ENCODE peak calls at places on chromosomes 13 and 19, in nine cellular contexts. One of them, this sample, is unnamed.

GRCh38 chr19:8017808-8018207 is 12.4 kb upstream of the ELAVL1 start:
- DNase-seq in cardiac muscle cell: no peak
- DNase-seq in memory B cell: peak
- DNase-seq in Calu3: no peak
- DNase-seq in fibroblast of mammary gland: no peak
- DNase-seq in uterus: no peak
- DNase-seq in WTC11: no peak
- DNase-seq in stimulated activated CD4-positive, alpha-beta T cell treated with anti-CD3 and anti-CD28 coated beads, Interleukin-4, amount 100 ng/mL, for 48 hours: no peak
- DNase-seq in left ventricle myocardium inferior: no peak
- DNase-seq in this sample: no peak

GRCh38 chr13:73934215-73934623 is 200.0 kb downstream of the KLF12 start:
- DNase-seq in stimulated activated CD4-positive, alpha-beta T cell treated with anti-CD3 and anti-CD28 coated beads, Interleukin-4, amount 100 ng/mL, for 48 hours: no peak
- DNase-seq in left ventricle myocardium inferior: no peak
- DNase-seq in fibroblast of mammary gland: no peak
- DNase-seq in uterus: no peak
- DNase-seq in cardiac muscle cell: no peak
- DNase-seq in memory B cell: no peak
- DNase-seq in WTC11: no peak
- DNase-seq in Calu3: no peak
- DNase-seq in this sample: no peak

GRCh38 chr13:80273717-80274116 is 67.2 kb downstream of the SPRY2 start:
- DNase-seq in memory B cell: no peak
- DNase-seq in cardiac muscle cell: no peak
- DNase-seq in left ventricle myocardium inferior: no peak
- DNase-seq in WTC11: no peak
- DNase-seq in Calu3: no peak
- DNase-seq in fibroblast of mammary gland: no peak
- DNase-seq in stimulated activated CD4-positive, alpha-beta T cell treated with anti-CD3 and anti-CD28 coated beads, Interleukin-4, amount 100 ng/mL, for 48 hours: no peak
- DNase-seq in uterus: no peak
- DNase-seq in this sample: no peak

GRCh38 chr19:50485284-50485955 is 8.8 kb upstream of the GARIN5A start:
- DNase-seq in WTC11: no peak
- DNase-seq in stimulated activated CD4-positive, alpha-beta T cell treated with anti-CD3 and anti-CD28 coated beads, Interleukin-4, amount 100 ng/mL, for 48 hours: no peak
- DNase-seq in Calu3: no peak
- DNase-seq in left ventricle myocardium inferior: no peak
- DNase-seq in cardiac muscle cell: no peak
- DNase-seq in fibroblast of mammary gland: no peak
- DNase-seq in uterus: no peak
- DNase-seq in memory B cell: no peak
- DNase-seq in this sample: no peak

GRCh38 chr19:11096210-11096841 is 7.1 kb downstream of the LDLR start:
- DNase-seq in fibroblast of mammary gland: peak
- DNase-seq in uterus: peak
- DNase-seq in memory B cell: no peak
- DNase-seq in left ventricle myocardium inferior: peak
- DNase-seq in WTC11: no peak
- DNase-seq in stimulated activated CD4-positive, alpha-beta T cell treated with anti-CD3 and anti-CD28 coated beads, Interleukin-4, amount 100 ng/mL, for 48 hours: no peak
- DNase-seq in Calu3: no peak
- DNase-seq in cardiac muscle cell: peak
- DNase-seq in this sample: peak

GRCh38 chr19:23314505-23315241 is 64.5 kb upstream of the ZNF724 start:
- DNase-seq in uterus: no peak
- DNase-seq in left ventricle myocardium inferior: no peak
- DNase-seq in WTC11: no peak
- DNase-seq in memory B cell: no peak
- DNase-seq in stimulated activated CD4-positive, alpha-beta T cell treated with anti-CD3 and anti-CD28 coated beads, Interleukin-4, amount 100 ng/mL, for 48 hours: no peak
- DNase-seq in cardiac muscle cell: no peak
- DNase-seq in Calu3: no peak
- DNase-seq in fibroblast of mammary gland: no peak
- DNase-seq in this sample: no peak

GRCh38 chr19:32458500-32459123 is 53.0 kb downstream of the DPY19L3 start:
- DNase-seq in cardiac muscle cell: peak
- DNase-seq in fibroblast of mammary gland: no peak
- DNase-seq in Calu3: no peak
- DNase-seq in uterus: no peak
- DNase-seq in memory B cell: no peak
- DNase-seq in stimulated activated CD4-positive, alpha-beta T cell treated with anti-CD3 and anti-CD28 coated beads, Interleukin-4, amount 100 ng/mL, for 48 hours: no peak
- DNase-seq in left ventricle myocardium inferior: no peak
- DNase-seq in WTC11: no peak
- DNase-seq in this sample: no peak

GRCh38 chr19:17680235-17680722 is 7.9 kb downstream of the UNC13A start:
- DNase-seq in WTC11: peak
- DNase-seq in fibroblast of mammary gland: peak
- DNase-seq in Calu3: peak
- DNase-seq in cardiac muscle cell: peak
- DNase-seq in left ventricle myocardium inferior: peak
- DNase-seq in stimulated activated CD4-positive, alpha-beta T cell treated with anti-CD3 and anti-CD28 coated beads, Interleukin-4, amount 100 ng/mL, for 48 hours: peak
- DNase-seq in memory B cell: peak
- DNase-seq in uterus: peak
- DNase-seq in this sample: peak

GRCh38 chr13:25466880-25467279 is 95.1 kb downstream of the ATP8A2 start:
- DNase-seq in Calu3: no peak
- DNase-seq in memory B cell: no peak
- DNase-seq in cardiac muscle cell: no peak
- DNase-seq in left ventricle myocardium inferior: no peak
- DNase-seq in stimulated activated CD4-positive, alpha-beta T cell treated with anti-CD3 and anti-CD28 coated beads, Interleukin-4, amount 100 ng/mL, for 48 hours: no peak
- DNase-seq in fibroblast of mammary gland: no peak
- DNase-seq in WTC11: no peak
- DNase-seq in uterus: no peak
- DNase-seq in this sample: no peak

GRCh38 chr13:71067164-71067815 is 799.7 kb downstream of the DACH1 start:
- DNase-seq in WTC11: no peak
- DNase-seq in cardiac muscle cell: no peak
- DNase-seq in memory B cell: no peak
- DNase-seq in fibroblast of mammary gland: no peak
- DNase-seq in Calu3: no peak
- DNase-seq in uterus: no peak
- DNase-seq in left ventricle myocardium inferior: no peak
- DNase-seq in stimulated activated CD4-positive, alpha-beta T cell treated with anti-CD3 and anti-CD28 coated beads, Interleukin-4, amount 100 ng/mL, for 48 hours: no peak
- DNase-seq in this sample: no peak

GRCh38 chr13:99227909-99228688 is 27.4 kb downstream of the UBAC2 start:
- DNase-seq in uterus: no peak
- DNase-seq in left ventricle myocardium inferior: no peak
- DNase-seq in fibroblast of mammary gland: no peak
- DNase-seq in memory B cell: no peak
- DNase-seq in Calu3: no peak
- DNase-seq in stimulated activated CD4-positive, alpha-beta T cell treated with anti-CD3 and anti-CD28 coated beads, Interleukin-4, amount 100 ng/mL, for 48 hours: no peak
- DNase-seq in WTC11: no peak
- DNase-seq in cardiac muscle cell: no peak
- DNase-seq in this sample: peak

GRCh38 chr13:113934576-113934975 is 39.3 kb downstream of the C13orf46 start:
- DNase-seq in stimulated activated CD4-positive, alpha-beta T cell treated with anti-CD3 and anti-CD28 coated beads, Interleukin-4, amount 100 ng/mL, for 48 hours: no peak
- DNase-seq in cardiac muscle cell: no peak
- DNase-seq in left ventricle myocardium inferior: no peak
- DNase-seq in fibroblast of mammary gland: no peak
- DNase-seq in Calu3: no peak
- DNase-seq in uterus: peak
- DNase-seq in WTC11: no peak
- DNase-seq in memory B cell: no peak
- DNase-seq in this sample: no peak

GRCh38 chr13:34591801-34592454 is 350.1 kb upstream of the NBEA start:
- DNase-seq in left ventricle myocardium inferior: peak
- DNase-seq in memory B cell: no peak
- DNase-seq in fibroblast of mammary gland: no peak
- DNase-seq in Calu3: no peak
- DNase-seq in WTC11: no peak
- DNase-seq in stimulated activated CD4-positive, alpha-beta T cell treated with anti-CD3 and anti-CD28 coated beads, Interleukin-4, amount 100 ng/mL, for 48 hours: no peak
- DNase-seq in uterus: peak
- DNase-seq in cardiac muscle cell: no peak
- DNase-seq in this sample: no peak

GRCh38 chr13:38980628-38981078 is 10.0 kb downstream of the STOML3 start:
- DNase-seq in Calu3: peak
- DNase-seq in WTC11: no peak
- DNase-seq in cardiac muscle cell: no peak
- DNase-seq in memory B cell: no peak
- DNase-seq in left ventricle myocardium inferior: no peak
- DNase-seq in fibroblast of mammary gland: no peak
- DNase-seq in uterus: no peak
- DNase-seq in stimulated activated CD4-positive, alpha-beta T cell treated with anti-CD3 and anti-CD28 coated beads, Interleukin-4, amount 100 ng/mL, for 48 hours: no peak
- DNase-seq in this sample: no peak

GRCh38 chr13:44899967-44900366 is 89.3 kb downstream of the NUFIP1 start:
- DNase-seq in uterus: no peak
- DNase-seq in fibroblast of mammary gland: no peak
- DNase-seq in cardiac muscle cell: peak
- DNase-seq in memory B cell: no peak
- DNase-seq in stimulated activated CD4-positive, alpha-beta T cell treated with anti-CD3 and anti-CD28 coated beads, Interleukin-4, amount 100 ng/mL, for 48 hours: no peak
- DNase-seq in left ventricle myocardium inferior: no peak
- DNase-seq in WTC11: no peak
- DNase-seq in Calu3: no peak
- DNase-seq in this sample: no peak